ENCODE peak calls at places on chromosomes 4 and X, in nine cellular contexts. X is kidney epithelial cell; P is SJSA1; S is IMR-90; I is heart left ventricle; A is fibroblast of lung; L is colonic mucosa; T is endodermal cell; Y is CD4-positive, CD25-positive, alpha-beta regulatory T cell. B is an unnamed sample. For H3K36me3, the result is how much of the 10 kb centered on the place peaks cover.

GRCh38 chrX:8036914-8037313 is 109.7 kb upstream of the PNPLA4 start:
- DNase-seq in A (no peak), X (no peak), Y (no peak), L (no peak), T (no peak), S (no peak), P (no peak), I (no peak), B (no peak)

GRCh38 chr4:75107703-75108612 is 175.0 kb downstream of the PARM1 start:
- DNase-seq in T (no peak), P (no peak), I (no peak), X (no peak), S (no peak), A (no peak), Y (no peak), L (no peak), B (no peak)

GRCh38 chr4:38360201-38360600 is 303.8 kb upstream of the KLF3 start:
- DNase-seq in X (no peak), P (no peak), A (peak), L (no peak), I (no peak), Y (no peak), T (no peak), S (no peak), B (no peak)

GRCh38 chr4:162015090-162015489 is 148.7 kb downstream of the FSTL5 start:
- DNase-seq in P (no peak), A (peak), T (no peak), L (no peak), I (no peak), X (no peak), S (peak), Y (no peak), B (no peak)

GRCh38 chr4:18579222-18579621 is 557.7 kb upstream of the LCORL start:
- DNase-seq in A (no peak), I (no peak), P (no peak), T (no peak), L (no peak), S (no peak), X (no peak), Y (no peak), B (no peak)

GRCh38 chrX:100368167-100368566 is 41.9 kb downstream of the PCDH19 start:
- DNase-seq in A (no peak), Y (no peak), L (no peak), S (peak), I (no peak), X (no peak), P (no peak), T (peak), B (peak)

GRCh38 chr4:6239486-6239885 is 30.2 kb upstream of the WFS1 start:
- DNase-seq in S (no peak), P (no peak), T (peak), X (no peak), A (no peak), L (no peak), Y (no peak), I (peak), B (no peak)

GRCh38 chrX:100083146-100083715 is 326.8 kb downstream of the PCDH19 start:
- DNase-seq in A (no peak), I (no peak), T (no peak), S (no peak), Y (no peak), L (no peak), P (no peak), X (peak), B (no peak)

GRCh38 chrX:41759817-41760216 is 35.8 kb downstream of the GPR82 start:
- DNase-seq in A (peak), L (no peak), T (no peak), P (no peak), Y (peak), I (no peak), X (no peak), S (peak), B (no peak)

GRCh38 chr4:149784018-149784417 is 31.6 kb downstream of the IQCM start:
- DNase-seq in P (peak), S (peak), X (no peak), A (peak), L (no peak), Y (no peak), T (no peak), I (no peak), B (no peak)

DNA sequence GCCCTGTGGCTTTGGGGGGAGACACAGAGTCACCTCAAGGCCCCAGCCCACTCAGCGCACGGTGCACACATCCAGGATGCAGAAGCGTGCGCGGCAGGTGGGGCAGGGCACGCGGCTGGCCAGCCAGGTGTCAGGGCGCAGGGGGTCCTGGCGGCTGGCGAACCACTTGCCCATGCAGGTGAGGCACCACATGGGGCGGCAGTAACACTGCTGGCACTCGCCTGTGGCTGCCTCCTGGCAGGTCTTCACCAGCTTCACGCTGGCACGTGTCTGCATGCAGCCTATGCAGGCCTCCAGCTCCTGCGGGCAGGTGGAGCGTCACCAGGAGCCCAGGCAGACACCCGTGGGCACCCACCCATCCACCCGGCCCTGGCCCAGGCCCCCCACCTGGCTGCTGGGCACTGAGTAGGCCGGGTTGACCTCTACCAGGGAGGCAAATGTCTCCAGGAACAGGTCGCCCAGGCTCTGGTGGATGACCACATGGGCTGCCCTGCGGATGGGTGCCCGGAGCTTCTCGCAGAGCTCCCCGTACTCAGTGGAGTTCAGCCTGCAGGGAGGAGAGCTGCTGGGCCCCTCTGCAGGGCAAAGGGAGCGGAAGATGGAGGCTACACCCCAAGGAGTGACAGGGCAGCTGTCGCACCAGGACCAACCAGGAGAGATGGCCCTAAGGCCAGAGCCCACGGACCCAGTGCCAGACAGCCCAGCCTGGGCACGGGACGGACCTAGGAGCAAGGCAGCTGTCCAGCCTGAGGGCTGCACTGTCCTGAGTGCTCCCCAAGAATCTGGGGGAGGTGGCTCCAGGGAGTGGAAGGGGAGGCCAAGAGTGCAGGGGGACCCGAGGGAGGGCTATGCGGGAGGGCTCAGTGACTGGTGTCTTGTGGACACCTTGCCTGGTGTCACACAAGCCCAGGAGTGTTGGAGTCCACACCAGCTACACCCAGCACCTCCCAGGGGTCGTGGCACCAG is 3.7 kb downstream of the TMEM129 start:
- DNase-seq in P (no peak), T (peak), L (no peak), Y (no peak), I (no peak), S (no peak), A (no peak), X (no peak), B (no peak)
- H3K36me3 ChIP-seq in P (under half), T (under half), L (under half), Y (under half), I (under half), S (under half), A (under half), X (under half), B (under half)

GRCh38 chr4:86940176-86940575 is 5.4 kb downstream of the AFF1 start:
- DNase-seq in S (peak), T (no peak), L (no peak), Y (no peak), X (no peak), P (no peak), A (peak), I (no peak), B (no peak)
- H3K36me3 ChIP-seq in S (under half), T (under half), L (under half), Y (under half), X (under half), P (under half), A (under half), I (under half), B (under half)

DNA sequence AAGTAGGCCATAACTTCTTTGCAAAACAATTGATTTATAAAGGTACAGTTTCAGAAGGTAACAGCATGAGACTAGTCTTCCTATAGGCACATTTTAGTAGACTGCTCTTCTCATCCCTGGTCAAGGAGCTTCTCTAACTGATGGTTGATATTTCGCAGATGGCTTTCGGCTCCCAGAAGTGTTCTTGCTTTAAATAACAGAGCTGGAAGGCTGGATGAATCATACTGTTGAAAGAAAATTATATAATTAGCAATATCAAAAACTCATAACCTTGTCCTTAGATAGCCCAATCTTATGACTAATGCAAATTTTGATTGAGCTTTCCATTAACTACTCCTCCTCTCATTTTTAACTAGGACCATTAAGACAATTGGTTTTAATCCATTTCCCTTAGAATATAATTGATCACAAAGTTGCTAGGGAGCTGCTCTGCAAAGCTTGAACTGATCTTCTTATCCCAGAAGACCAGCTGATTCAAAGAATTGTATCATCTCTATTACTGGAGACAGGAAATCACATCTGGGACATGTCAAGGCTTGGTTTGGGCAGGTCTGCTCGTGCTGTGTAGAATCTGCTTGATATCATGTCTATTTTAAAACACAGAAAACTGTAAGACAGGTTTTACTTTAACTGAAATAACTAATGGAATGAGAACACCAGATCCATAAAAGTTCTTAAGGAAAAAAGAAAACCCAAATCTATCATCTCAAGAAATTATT is 38.6 kb downstream of the CENPU start:
- DNase-seq in L (no peak), X (no peak), I (no peak), P (no peak), T (no peak), S (peak), Y (no peak), A (no peak), B (no peak)
- H3K36me3 ChIP-seq in L (under half), X (under half), I (under half), P (half or more), T (under half), S (under half), Y (under half), A (under half), B (under half)

GRCh38 chr4:1809754-1810502 is 16.8 kb downstream of the FGFR3 start:
- DNase-seq in L (peak), T (peak), Y (peak), A (peak), I (peak), S (peak), X (no peak), P (peak), B (peak)
- H3K36me3 ChIP-seq in L (under half), T (under half), Y (under half), A (under half), I (under half), S (under half), X (under half), P (under half), B (under half)

DNA sequence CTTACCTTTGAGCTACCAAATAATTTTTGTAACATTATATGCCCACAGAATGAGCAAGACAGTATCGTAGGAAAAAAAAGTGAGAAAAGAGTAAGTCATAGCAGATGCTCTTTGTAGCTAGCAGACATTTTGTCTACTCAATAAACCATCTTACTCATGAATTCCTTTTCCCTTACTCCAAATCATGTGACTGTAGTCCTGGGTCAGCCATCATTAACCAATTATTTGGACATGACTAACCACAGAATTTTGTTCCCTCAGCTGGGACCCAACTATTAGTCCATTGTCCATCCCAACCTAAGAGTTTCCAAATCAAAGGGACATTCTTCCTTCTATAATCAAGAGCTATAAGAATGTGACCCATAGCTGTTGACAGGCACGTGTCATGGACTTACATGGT is 11.4 kb downstream of the UBE2D3 start:
- DNase-seq in I (no peak), A (peak), Y (no peak), X (peak), T (no peak), S (peak), P (peak), L (no peak), B (peak)
- H3K36me3 ChIP-seq in I (under half), A (under half), Y (under half), X (under half), T (half or more), S (under half), P (half or more), L (under half), B (under half)

GRCh38 chrX:153064061-153064460 is 7.8 kb downstream of the PNMA3 start:
- DNase-seq in X (no peak), A (no peak), L (no peak), I (no peak), Y (no peak), T (no peak), S (no peak), P (no peak), B (no peak)
- H3K36me3 ChIP-seq in X (under half), A (under half), L (under half), I (under half), Y (under half), T (under half), S (under half), P (under half), B (under half)

DNA sequence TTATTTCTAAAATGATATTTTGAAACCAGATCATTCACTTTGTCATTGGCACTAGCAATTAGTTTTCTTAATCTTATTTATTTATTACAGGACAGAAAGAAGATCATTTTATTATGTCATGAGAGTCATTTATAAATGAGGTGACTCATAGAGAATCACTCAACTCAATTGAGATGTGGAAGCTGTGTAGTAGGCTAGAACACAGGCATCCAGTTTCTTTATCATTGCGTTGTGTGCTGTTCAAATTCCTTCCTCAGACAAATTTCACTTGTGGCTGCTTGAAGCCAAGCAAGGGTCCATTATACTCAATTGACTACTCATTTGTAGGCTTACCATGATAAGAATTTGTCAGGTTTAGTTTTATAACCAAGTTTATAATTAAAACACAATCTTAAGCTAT is 87.6 kb downstream of the MRPL1 start:
- DNase-seq in T (no peak), Y (no peak), P (no peak), I (no peak), A (peak), X (no peak), S (no peak), L (no peak), B (no peak)
- H3K36me3 ChIP-seq in T (under half), Y (under half), P (under half), I (under half), A (under half), X (under half), S (under half), L (under half), B (under half)

GRCh38 chr4:8464376-8464775 is 23.8 kb downstream of the TRMT44 start:
- DNase-seq in T (no peak), P (no peak), S (no peak), I (no peak), X (no peak), L (no peak), A (no peak), Y (no peak), B (no peak)
- H3K36me3 ChIP-seq in T (half or more), P (under half), S (under half), I (under half), X (under half), L (under half), A (under half), Y (under half), B (under half)

GRCh38 chr4:168387091-168387490 is 68.5 kb upstream of the DDX60 start:
- DNase-seq in L (no peak), X (no peak), I (no peak), Y (no peak), A (no peak), P (no peak), S (no peak), T (no peak), B (no peak)
- H3K36me3 ChIP-seq in L (under half), X (under half), I (under half), Y (half or more), A (under half), P (under half), S (under half), T (under half), B (under half)

DNA sequence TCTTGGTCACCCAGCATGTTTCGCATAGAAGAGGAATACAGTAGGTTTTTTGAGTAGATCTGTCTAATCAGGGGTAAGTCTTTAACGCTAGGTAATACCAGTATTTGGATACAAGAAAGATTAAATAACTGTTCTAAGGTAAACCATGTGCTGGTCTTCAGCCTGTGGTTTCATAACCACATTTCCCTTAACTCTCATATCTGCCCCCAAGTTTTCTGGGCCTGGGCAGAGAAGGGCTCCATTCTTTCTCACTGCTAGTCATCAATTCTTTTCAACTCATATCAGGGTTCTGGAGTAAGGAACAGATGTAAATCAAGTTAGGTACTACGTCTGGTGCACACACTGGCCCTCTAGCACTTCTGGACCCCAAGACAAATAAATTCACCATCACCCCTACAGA is 49.0 kb downstream of the DHX15 start:
- DNase-seq in I (no peak), T (no peak), P (no peak), L (no peak), Y (no peak), X (no peak), A (no peak), S (no peak), B (no peak)
- H3K36me3 ChIP-seq in I (under half), T (half or more), P (half or more), L (under half), Y (half or more), X (under half), A (under half), S (under half), B (under half)